ENCODE peak calls at places on chromosomes 5 and 9, in six cellular contexts. P is endothelial cell of umbilical vein, A is GM23338, U is A549, H is astrocyte of the cerebellum, Y is upper lobe of right lung. J is an unnamed sample.

GRCh38 chr5:92496545-92496944 is 1084.5 kb downstream of the NR2F1-AS1 start:
- DNase-seq in P (no peak), A (no peak), U (no peak), H (no peak), Y (no peak), J (no peak)

GRCh38 chr5:59724482-59725392 is 168.8 kb downstream of the PDE4D start:
- DNase-seq in P (peak), A (peak), U (peak), H (no peak), Y (no peak), J (peak)

GRCh38 chr5:72818866-72819534 is 2.5 kb downstream of the TNPO1 start:
- DNase-seq in P (peak), A (peak), U (peak), H (no peak), Y (peak), J (peak)

GRCh38 chr9:126033956-126034355 is 286.8 kb downstream of the PBX3 start:
- DNase-seq in P (no peak), A (no peak), U (no peak), H (no peak), Y (no peak), J (no peak)

GRCh38 chr5:131541766-131542165 is 93.3 kb downstream of the RAPGEF6 start:
- DNase-seq in P (peak), A (no peak), U (no peak), H (no peak), Y (no peak), J (no peak)

GRCh38 chr5:177447066-177447610 is 524 bp downstream of the PRR7 start:
- DNase-seq in P (no peak), A (peak), U (peak), H (no peak), Y (peak), J (peak)

GRCh38 chr5:143207058-143207457 is 196.4 kb downstream of the NR3C1 start:
- DNase-seq in P (no peak), A (no peak), U (no peak), H (no peak), Y (no peak), J (no peak)

GRCh38 chr9:134268308-134268724 is 57.9 kb upstream of the RXRA start:
- DNase-seq in P (no peak), A (no peak), U (no peak), H (no peak), Y (no peak), J (peak)

GRCh38 chr5:176870110-176870591 is 29.0 kb downstream of the HK3 start:
- DNase-seq in P (peak), A (peak), U (peak), H (peak), Y (no peak), J (no peak)

GRCh38 chr5:57692582-57693487 is 210.2 kb upstream of the ACTBL2 start:
- DNase-seq in P (peak), A (peak), U (peak), H (peak), Y (peak), J (no peak)

GRCh38 chr5:142280066-142281011 is 44.5 kb downstream of the SPRY4 start:
- DNase-seq in P (peak), A (peak), U (no peak), H (peak), Y (no peak), J (no peak)

GRCh38 chr5:138944527-138945322 is 69.6 kb upstream of the LRRTM2 start:
- DNase-seq in P (no peak), A (no peak), U (no peak), H (peak), Y (no peak), J (no peak)

GRCh38 chr5:159317849-159318248 is 12.4 kb downstream of the IL12B start:
- DNase-seq in P (no peak), A (peak), U (no peak), H (no peak), Y (no peak), J (no peak)

DNA sequence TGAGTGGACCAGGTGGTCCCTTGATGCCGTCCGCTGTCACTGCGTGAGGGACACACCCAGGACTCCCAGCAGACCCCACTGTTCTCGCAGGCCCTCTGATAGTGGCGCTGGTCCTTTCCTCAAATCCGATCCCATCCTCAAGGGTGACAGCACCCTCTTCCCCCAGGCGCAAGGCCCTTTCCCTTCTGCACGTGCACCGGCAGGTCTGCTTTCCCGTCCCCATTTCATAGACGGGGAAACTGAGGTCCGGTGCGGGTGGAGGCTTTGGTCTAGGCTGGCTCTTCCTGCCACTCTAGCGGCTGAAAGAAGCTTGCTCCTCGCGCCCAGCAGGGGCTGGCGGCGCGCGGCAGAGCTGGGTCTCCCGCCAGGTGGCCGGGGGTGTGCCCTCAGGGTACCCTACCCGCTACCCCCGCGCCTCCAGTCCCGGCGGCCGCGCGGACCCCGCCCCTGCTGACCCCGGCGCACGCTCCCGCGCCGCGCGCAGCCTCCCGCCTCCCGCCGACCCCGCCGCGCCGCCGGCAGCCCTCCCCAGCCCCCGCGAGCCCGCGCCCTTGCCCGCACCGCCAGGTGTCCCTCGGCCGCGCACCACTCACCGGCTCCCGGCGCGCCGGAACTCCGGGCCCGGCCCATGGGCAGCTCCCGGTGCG is 453 bp downstream of the RASGEF1C start:
- DNase-seq in P (no peak), A (peak), U (peak), H (no peak), Y (peak), J (no peak)
- TF ChIP-seq CTCF in P (no peak), A (peak), U (no peak), H (no peak), Y (no peak), J (no peak)

DNA sequence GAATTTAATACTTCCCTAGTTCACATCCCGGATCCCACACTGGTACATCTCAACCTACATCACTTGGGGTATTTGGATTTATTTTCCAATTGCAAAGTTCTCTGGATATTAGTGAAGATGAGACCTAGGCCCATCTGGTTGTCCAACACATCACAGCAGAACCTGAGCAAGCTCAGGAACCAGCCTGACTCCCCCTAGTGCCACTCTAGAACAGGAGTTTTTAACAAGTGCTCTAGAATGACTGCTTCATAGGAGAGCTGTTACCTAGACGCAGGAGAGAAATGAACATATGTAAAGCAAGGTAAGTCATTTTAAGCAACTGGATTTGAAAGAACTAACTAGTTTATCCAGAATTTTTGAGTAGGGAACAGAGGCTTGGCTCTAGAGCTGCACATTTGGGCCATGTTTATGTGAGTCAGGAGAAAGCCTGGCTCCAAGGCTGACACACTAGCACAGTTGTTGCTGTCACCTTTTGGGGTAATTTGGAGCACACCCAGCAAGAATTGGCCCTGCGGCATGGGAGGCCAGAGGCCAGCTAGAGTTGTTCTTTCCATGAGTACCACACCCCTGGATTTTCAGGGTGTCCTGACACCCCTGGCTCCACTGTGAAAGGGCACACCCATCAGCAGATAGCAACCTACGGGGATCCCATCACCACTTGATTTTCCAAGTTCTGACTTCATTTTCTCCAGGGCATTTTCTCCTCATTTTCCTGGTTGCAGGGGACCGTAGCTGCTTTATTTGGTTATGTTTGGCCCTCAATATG is 110.9 kb upstream of the LPAR1 start:
- DNase-seq in P (no peak), A (peak), U (peak), H (no peak), Y (no peak), J (no peak)
- TF ChIP-seq CTCF in P (no peak), A (peak), U (peak), H (no peak), Y (no peak), J (peak)

GRCh38 chr9:113463418-113464285 is at the start of gene RGS3:
- DNase-seq in P (peak), A (peak), U (peak), H (no peak), Y (peak), J (no peak)
- TF ChIP-seq CTCF in P (no peak), A (no peak), U (no peak), H (no peak), Y (no peak), J (no peak)

DNA sequence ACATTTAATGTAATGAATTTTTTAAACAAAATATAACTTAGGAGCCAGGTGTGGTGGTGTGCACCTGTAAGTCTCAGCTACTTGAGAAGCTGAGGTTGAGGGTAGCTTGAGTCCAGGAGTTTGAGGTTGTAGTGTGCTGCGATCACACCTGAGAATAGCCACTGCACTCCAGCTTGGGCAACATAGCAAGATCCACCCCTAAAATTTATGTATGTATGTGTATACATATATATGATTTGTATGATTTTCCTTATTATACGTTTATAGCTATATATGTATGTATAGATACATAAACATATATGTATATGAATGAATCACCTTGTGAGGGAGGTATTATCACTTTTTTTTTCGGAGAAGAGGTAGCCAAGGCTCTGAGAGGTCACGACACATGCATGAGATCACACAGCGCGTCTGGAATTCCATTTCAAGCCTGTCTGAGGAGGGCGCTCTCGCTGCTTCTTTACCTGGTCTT is 598 bp upstream of the CCNI2 start:
- DNase-seq in P (peak), A (peak), U (peak), H (no peak), Y (no peak), J (no peak)
- TF ChIP-seq CTCF in P (peak), A (peak), U (peak), H (no peak), Y (peak), J (peak)

DNA sequence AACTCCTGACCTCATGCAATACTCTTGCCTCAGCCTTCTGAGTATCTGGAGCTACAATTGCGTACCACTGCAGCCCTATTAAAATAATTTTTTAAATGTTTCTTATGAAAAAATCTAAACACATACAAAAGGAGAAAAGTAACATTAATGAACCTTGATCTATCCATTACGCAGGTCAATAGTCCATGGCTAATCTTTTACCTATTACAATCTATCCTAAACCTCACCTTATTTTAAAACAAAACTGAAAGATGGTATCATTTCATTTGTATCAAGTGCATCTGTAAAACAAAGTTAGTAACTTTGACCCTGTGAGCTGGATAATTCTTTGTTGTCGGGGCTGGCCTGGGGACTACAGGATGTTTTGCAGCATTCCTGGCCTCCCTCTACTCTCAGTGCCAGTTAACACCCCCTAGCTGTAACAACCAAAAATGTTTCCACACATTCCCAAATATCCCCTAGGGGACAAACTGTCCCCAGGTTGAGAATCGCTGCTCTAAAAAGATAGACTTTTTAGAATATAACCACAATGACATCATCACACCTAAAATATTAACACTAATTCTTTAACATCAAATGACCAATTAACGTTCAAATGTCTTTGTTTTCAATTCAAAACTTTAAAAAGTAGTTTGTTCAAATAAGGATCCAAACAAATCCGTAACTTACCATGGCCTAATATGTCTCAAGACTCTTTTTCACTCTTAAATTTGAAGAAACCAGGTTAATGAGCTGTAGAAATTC is 54.8 kb downstream of the RNF38 start:
- DNase-seq in P (peak), A (peak), U (no peak), H (no peak), Y (no peak), J (no peak)
- TF ChIP-seq CTCF in P (no peak), A (peak), U (no peak), H (peak), Y (no peak), J (no peak)

GRCh38 chr9:77897292-77897691 is 134.3 kb downstream of the GNAQ start:
- DNase-seq in P (peak), A (peak), U (peak), H (no peak), Y (no peak), J (no peak)
- TF ChIP-seq CTCF in P (peak), A (peak), U (peak), H (peak), Y (no peak), J (no peak)

GRCh38 chr9:120868339-120868675 is 8.7 kb downstream of the PHF19 start:
- DNase-seq in P (no peak), A (no peak), U (no peak), H (peak), Y (no peak), J (no peak)
- TF ChIP-seq CTCF in P (no peak), A (no peak), U (no peak), H (no peak), Y (no peak), J (no peak)